ENCODE peak calls at places on chromosomes 4 and X, in six cellular contexts. E is NCI-H510A; R is uterus; V is choroid plexus epithelial cell; Y is activated T-cell treated with anti-CD3 and anti-CD28 coated beads for 4 hours; P is CD4-positive, CD25-positive, alpha-beta regulatory T cell. C is an unnamed sample.
A peak's percentile ranks its signal among the peaks of the same experiment; 100 is the strongest.

GRCh38 chrX:2351321-2351720 is 149.5 kb downstream of the DHRSX start:
- DNase-seq in E (no peak), R (no peak), V (peak; percentile 62), Y (no peak), P (no peak), C (peak; percentile 32)

GRCh38 chrX:148133099-148133725 is 152.1 kb downstream of the FMR1NB start:
- DNase-seq in E (no peak), R (no peak), V (no peak), Y (no peak), P (peak; percentile 34), C (no peak)

GRCh38 chr4:10079951-10080873 is 36.4 kb downstream of the WDR1 start:
- DNase-seq in E (no peak), R (peak; percentile 25), V (no peak), Y (no peak), P (no peak), C (no peak)

GRCh38 chr4:75686346-75686745 is 13.1 kb upstream of the G3BP2 start:
- DNase-seq in E (no peak), R (no peak), V (no peak), Y (peak; percentile 24), P (no peak), C (no peak)

GRCh38 chr4:78629991-78630541 is 78.5 kb downstream of the ANXA3 start:
- DNase-seq in E (no peak), R (no peak), V (no peak), Y (no peak), P (no peak), C (no peak)

GRCh38 chr4:14446311-14446710 is 556.0 kb upstream of the CPEB2 start:
- DNase-seq in E (no peak), R (no peak), V (peak; percentile 68), Y (no peak), P (no peak), C (no peak)

GRCh38 chr4:159360549-159360948 is 257.7 kb downstream of the RAPGEF2 start:
- DNase-seq in E (no peak), R (no peak), V (peak; percentile 87), Y (no peak), P (no peak), C (peak; percentile 63)

GRCh38 chrX:147894332-147894870 is 17.3 kb upstream of the FMR1 start:
- DNase-seq in E (no peak), R (no peak), V (peak; percentile 41), Y (no peak), P (no peak), C (no peak)

GRCh38 chrX:45807572-45808425 is 607.1 kb upstream of the DIPK2B start:
- DNase-seq in E (no peak), R (no peak), V (peak; percentile 79), Y (no peak), P (peak; percentile 13), C (no peak)

GRCh38 chr4:26000274-26000950 is 86.4 kb downstream of the SMIM20 start:
- DNase-seq in E (no peak), R (no peak), V (no peak), Y (no peak), P (no peak), C (no peak)

GRCh38 chrX:21838937-21839333 is 482 bp upstream of the MBTPS2 start:
- DNase-seq in E (peak; percentile 2), R (no peak), V (peak; percentile 58), Y (no peak), P (peak; percentile 0), C (no peak)

GRCh38 chr4:158805628-158806471 is 37.0 kb downstream of the FNIP2 start:
- DNase-seq in E (peak; percentile 63), R (no peak), V (no peak), Y (no peak), P (no peak), C (no peak)

GRCh38 chr4:37964734-37965457 is 4.7 kb downstream of the PTTG2 start:
- DNase-seq in E (no peak), R (no peak), V (no peak), Y (no peak), P (no peak), C (no peak)

GRCh38 chr4:76803522-76803921 is 94.4 kb downstream of the SOWAHB start:
- DNase-seq in E (no peak), R (peak; percentile 64), V (peak; percentile 93), Y (no peak), P (no peak), C (peak; percentile 94)

GRCh38 chr4:5708171-5708828 is at the start of gene EVC2:
- DNase-seq in E (no peak), R (peak; percentile 83), V (peak; percentile 54), Y (peak; percentile 14), P (peak; percentile 11), C (no peak)

GRCh38 chr4:121146530-121146929 is 17.6 kb downstream of the TNIP3 start:
- DNase-seq in E (no peak), R (no peak), V (peak; percentile 77), Y (no peak), P (no peak), C (no peak)

GRCh38 chr4:69649207-69649606 is 3.8 kb downstream of the UGT2A1 start:
- DNase-seq in E (no peak), R (no peak), V (no peak), Y (no peak), P (no peak), C (no peak)

GRCh38 chr4:53365121-53365485 is 758 bp downstream of the SCFD2 start:
- DNase-seq in E (peak; percentile 4), R (no peak), V (peak; percentile 20), Y (no peak), P (peak; percentile 3), C (no peak)

GRCh38 chr4:101843054-101843453 is 52.5 kb downstream of the BANK1 start:
- DNase-seq in E (no peak), R (no peak), V (no peak), Y (no peak), P (no peak), C (no peak)

GRCh38 chr4:183960912-183961569 is 55.9 kb downstream of the STOX2 start:
- DNase-seq in E (no peak), R (no peak), V (no peak), Y (no peak), P (no peak), C (no peak)

GRCh38 chr4:150794706-150795105 is 212.8 kb downstream of the MAB21L2 start:
- DNase-seq in E (no peak), R (no peak), V (peak; percentile 17), Y (no peak), P (no peak), C (no peak)

GRCh38 chr4:10160280-10160856 is 43.8 kb upstream of the WDR1 start:
- DNase-seq in E (no peak), R (no peak), V (peak; percentile 65), Y (no peak), P (no peak), C (no peak)

GRCh38 chr4:146235654-146236570 is 21.6 kb downstream of the REELD1 start:
- DNase-seq in E (no peak), R (no peak), V (peak; percentile 39), Y (no peak), P (no peak), C (no peak)

GRCh38 chr4:120842046-120842445 is 80.5 kb downstream of the PRDM5 start:
- DNase-seq in E (no peak), R (no peak), V (peak; percentile 86), Y (no peak), P (no peak), C (no peak)

GRCh38 chr4:155572106-155572703 is 94.4 kb upstream of the GUCY1A1 start:
- DNase-seq in E (no peak), R (no peak), V (peak; percentile 36), Y (no peak), P (no peak), C (no peak)

GRCh38 chr4:2930821-2931764 is 32.1 kb downstream of the NOP14 start:
- DNase-seq in E (peak; percentile 74), R (peak; percentile 22), V (no peak), Y (no peak), P (no peak), C (no peak)

GRCh38 chr4:105619193-105619931 is 66.9 kb downstream of the ARHGEF38 start:
- DNase-seq in E (no peak), R (no peak), V (no peak), Y (no peak), P (no peak), C (peak; percentile 34)

GRCh38 chr4:124710253-124710849 is 2.2 kb downstream of the ANKRD50 start:
- DNase-seq in E (no peak), R (no peak), V (peak; percentile 32), Y (no peak), P (no peak), C (no peak)

GRCh38 chr4:7192252-7193039 is at the start of gene SORCS2:
- DNase-seq in E (no peak), R (peak; percentile 80), V (peak; percentile 54), Y (peak; percentile 14), P (peak; percentile 14), C (no peak)

C was measured in kidney epithelial cell.